ENCODE peak calls at places on chromosomes 1 and 21, in eight cellular contexts. J, F, S, B, I, H, E and X are unnamed samples.
A peak's percentile ranks its signal among the peaks of the same experiment; 100 is the strongest.

GRCh38 chr1:238384381-238384780 is 493.7 kb upstream of the ZP4 start:
- DNase-seq in H (no peak), S (no peak), F (no peak), E (no peak), B (no peak), J (no peak), I (no peak), X (no peak)

GRCh38 chr21:42614811-42615342 is 38.5 kb upstream of the PDE9A start:
- DNase-seq in B (peak; percentile 18), J (peak; percentile 77), I (peak; percentile 25), H (peak; percentile 64), F (no peak), S (no peak), E (peak; percentile 73), X (no peak)

GRCh38 chr1:28197682-28198415 is 21.4 kb upstream of the PTAFR start:
- DNase-seq in E (no peak), J (no peak), I (no peak), B (no peak), H (no peak), S (no peak), F (no peak), X (no peak)

GRCh38 chr21:29232601-29233541 is 65.9 kb upstream of the BACH1 start:
- DNase-seq in S (no peak), H (no peak), B (no peak), J (no peak), E (peak; percentile 32), I (no peak), F (no peak), X (no peak)

GRCh38 chr1:20731057-20731991 is 1.2 kb downstream of the SH2D5 start:
- DNase-seq in E (no peak), S (no peak), H (no peak), B (no peak), J (no peak), I (no peak), F (no peak), X (no peak)

GRCh38 chr1:238681021-238681420 is 705.3 kb upstream of the CHRM3 start:
- DNase-seq in H (no peak), B (no peak), I (no peak), E (no peak), J (no peak), F (no peak), S (no peak), X (no peak)

GRCh38 chr21:41247561-41247968 is 69.0 kb upstream of the FAM3B start:
- DNase-seq in J (no peak), S (peak; percentile 58), H (peak; percentile 94), F (no peak), B (no peak), E (no peak), I (no peak), X (no peak)

GRCh38 chr1:91053630-91054029 is 31.8 kb upstream of the ZNF644 start:
- DNase-seq in J (no peak), S (no peak), F (no peak), I (no peak), H (no peak), E (no peak), B (no peak), X (no peak)

GRCh38 chr1:64245495-64245894 is 42.1 kb downstream of the UBE2U start:
- DNase-seq in F (no peak), E (peak; percentile 18), J (no peak), I (no peak), B (no peak), S (no peak), H (peak; percentile 24), X (no peak)

GRCh38 chr1:7407547-7407895 is 363.6 kb upstream of the VAMP3 start:
- DNase-seq in H (no peak), E (no peak), B (no peak), S (no peak), F (no peak), J (peak; percentile 66), I (no peak), X (peak; percentile 36)

GRCh38 chr1:172657586-172657985 is 1.3 kb upstream of the FASLG start:
- DNase-seq in B (no peak), H (no peak), F (no peak), E (no peak), S (no peak), I (no peak), J (no peak), X (no peak)

GRCh38 chr1:60279798-60280197 is 206.2 kb upstream of the C1orf87 start:
- DNase-seq in H (no peak), I (no peak), S (no peak), B (no peak), E (no peak), F (no peak), J (no peak), X (no peak)

GRCh38 chr1:203281033-203281432 is 24.3 kb upstream of the BTG2 start:
- DNase-seq in H (no peak), J (no peak), F (no peak), I (peak; percentile 28), E (no peak), S (no peak), B (no peak), X (peak; percentile 65)
- TF ChIP-seq CTCF in H (no peak), J (no peak), F (no peak), I (no peak), E (no peak), S (peak; percentile 12), B (no peak), X (no peak)

DNA sequence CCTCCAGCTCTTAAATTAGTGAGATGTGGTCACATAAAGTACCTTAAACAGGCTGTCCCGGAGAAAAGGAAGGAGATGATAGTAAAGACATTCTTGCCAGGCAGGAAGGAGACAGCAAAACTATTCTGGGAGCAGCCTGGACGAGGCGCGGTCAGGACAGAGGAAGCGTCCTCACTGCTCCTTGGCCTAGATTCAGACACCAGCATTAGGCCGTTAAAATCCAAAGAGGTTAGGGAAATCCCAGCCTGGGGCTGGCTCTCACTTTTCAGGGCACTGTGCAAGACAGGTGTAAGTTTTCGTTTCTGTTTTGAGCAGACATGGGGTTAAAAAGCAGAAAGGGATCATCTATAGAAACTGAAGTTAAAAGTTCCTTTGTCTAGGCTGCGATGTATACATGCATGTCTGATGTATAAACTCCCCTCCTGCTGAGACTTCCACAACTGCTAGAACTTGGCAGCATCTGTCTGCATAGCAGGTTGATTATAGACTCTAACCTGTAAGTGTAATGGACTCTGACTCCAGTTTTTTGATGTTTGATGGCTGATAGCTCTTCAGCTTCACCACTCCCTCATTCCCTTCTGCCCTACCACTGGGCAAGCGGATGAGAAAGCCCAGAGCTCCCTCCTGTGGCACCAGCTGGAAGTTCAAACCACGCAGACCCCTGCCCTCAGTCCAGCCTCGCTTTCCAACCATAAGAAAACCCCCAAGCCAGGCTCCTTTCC is 21.5 kb downstream of the STPG1 start:
- DNase-seq in F (peak; percentile 55), S (peak; percentile 56), H (peak; percentile 61), J (peak; percentile 80), I (peak; percentile 59), B (peak; percentile 68), E (peak; percentile 59), X (peak; percentile 83)
- TF ChIP-seq POLR2A in F (no peak), S (no peak), H (no peak), J (no peak), I (no peak), B (no peak), E (no peak), X (no peak)

GRCh38 chr1:202163281-202164270 is 3.2 kb upstream of the PTPN7 start:
- DNase-seq in H (no peak), I (no peak), B (no peak), J (no peak), S (no peak), F (no peak), E (peak; percentile 29), X (no peak)
- TF ChIP-seq CTCF in H (no peak), I (no peak), B (no peak), J (no peak), S (no peak), F (no peak), E (no peak), X (no peak)

DNA sequence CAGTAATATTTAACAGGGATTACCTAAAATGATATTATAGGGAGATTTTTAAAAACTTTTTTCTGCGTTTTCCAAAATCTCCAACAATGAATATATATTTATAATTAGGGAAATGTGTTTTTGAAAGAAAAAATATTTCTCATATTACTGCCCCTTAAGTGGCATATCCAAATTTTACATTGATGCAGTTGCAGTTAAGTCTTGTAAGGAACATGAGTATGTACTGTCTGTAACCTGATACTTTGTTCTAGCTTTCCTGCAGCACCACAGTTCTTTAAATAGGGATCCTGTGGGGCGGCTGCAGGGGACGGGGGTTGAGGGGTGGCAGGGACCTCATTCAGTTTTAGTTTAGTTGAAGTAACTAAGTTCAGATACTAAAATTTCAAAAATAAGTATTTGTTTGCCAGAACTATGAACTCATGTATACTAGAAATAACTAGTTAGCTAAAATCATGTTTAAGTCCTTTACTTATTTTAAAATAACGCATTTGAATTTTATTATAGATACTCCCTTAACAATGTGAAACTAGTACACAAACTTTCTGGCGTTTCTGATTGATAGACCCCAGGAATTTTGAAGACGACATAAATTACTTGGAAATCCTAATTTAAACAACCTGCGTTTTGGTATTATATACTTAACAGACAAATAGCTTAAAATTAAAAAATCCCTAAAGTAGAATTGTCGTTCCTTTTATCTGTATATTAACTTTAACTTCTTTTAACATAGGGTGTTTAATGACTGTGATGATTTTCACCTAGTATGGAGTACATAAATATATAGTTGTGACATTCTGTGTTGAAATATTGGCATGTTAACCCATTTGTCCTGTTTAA is 639 bp upstream of the DNAJB4 start:
- DNase-seq in S (peak; percentile 38), H (peak; percentile 40), E (peak; percentile 82), B (peak; percentile 51), J (no peak), I (peak; percentile 44), F (peak; percentile 61), X (peak; percentile 75)
- TF ChIP-seq POLR2A in S (peak; percentile 8), H (peak; percentile 89), E (peak; percentile 88), B (peak; percentile 36), J (no peak), I (peak; percentile 27), F (no peak), X (no peak)